ENCODE peak calls at places on chromosome 4, in ten cellular contexts. Y is A673, V is foreskin fibroblast, S is fibroblast of lung, H is PC-9, T is heart left ventricle, B is gastrocnemius medialis, M is HCT116, Q is astrocyte of the spinal cord, A is transverse colon. I is an unnamed sample.

GRCh38 chr4:41319553-41319952 is 62.8 kb downstream of the UCHL1 start:
- DNase-seq in T (no peak), H (peak; percentile 47), A (no peak), M (peak; percentile 49), Y (no peak), V (no peak), S (no peak), B (no peak), Q (no peak), I (no peak)

GRCh38 chr4:132328761-132329160 is 820.3 kb upstream of the PCDH10 start:
- DNase-seq in H (no peak), Y (no peak), B (no peak), T (no peak), Q (no peak), V (peak; percentile 1), A (no peak), S (peak; percentile 33), M (no peak), I (no peak)

GRCh38 chr4:168900080-168900479 is 110.0 kb downstream of the CBR4 start:
- DNase-seq in A (no peak), H (no peak), Q (no peak), M (no peak), S (peak; percentile 66), B (peak; percentile 37), Y (no peak), V (peak; percentile 34), T (peak; percentile 46), I (no peak)

GRCh38 chr4:41106081-41106480 is 108.3 kb downstream of the APBB2 start:
- DNase-seq in M (no peak), Y (no peak), A (no peak), T (no peak), Q (no peak), H (no peak), V (no peak), S (no peak), B (no peak), I (no peak)

GRCh38 chr4:76765473-76766183 is 132.3 kb downstream of the SOWAHB start:
- DNase-seq in Q (no peak), A (no peak), V (peak; percentile 91), S (peak; percentile 74), Y (no peak), T (no peak), M (no peak), B (no peak), H (no peak), I (no peak)

GRCh38 chr4:173214661-173215060 is 46.0 kb downstream of the GALNT7 start:
- DNase-seq in H (no peak), T (no peak), S (peak; percentile 76), Q (peak; percentile 75), B (no peak), A (no peak), M (no peak), V (peak; percentile 62), Y (peak; percentile 56), I (no peak)

GRCh38 chr4:40369437-40370278 is 34.5 kb downstream of the CHRNA9 start:
- DNase-seq in T (no peak), Q (no peak), V (no peak), Y (no peak), B (no peak), M (no peak), H (peak; percentile 8), A (peak; percentile 65), S (no peak), I (no peak)

GRCh38 chr4:185799442-185799841 is 12.6 kb downstream of the SORBS2 start:
- DNase-seq in S (no peak), M (no peak), V (no peak), Y (no peak), B (no peak), H (no peak), Q (no peak), A (no peak), T (no peak), I (no peak)

GRCh38 chr4:86594559-86595425 is 677 bp downstream of the PTPN13 start:
- DNase-seq in Y (peak; percentile 61), H (peak; percentile 25), B (no peak), A (peak; percentile 23), S (peak; percentile 86), V (peak; percentile 97), M (peak; percentile 13), T (peak; percentile 29), Q (peak; percentile 88), I (peak; percentile 90)

GRCh38 chr4:86596802-86597201 is 2.7 kb downstream of the PTPN13 start:
- DNase-seq in H (no peak), A (no peak), S (peak; percentile 53), V (peak; percentile 58), M (peak; percentile 7), Y (no peak), B (no peak), Q (peak; percentile 26), T (no peak), I (no peak)

GRCh38 chr4:86593726-86594558 is at the start of gene PTPN13:
- DNase-seq in Y (peak; percentile 98), V (peak; percentile 100), A (peak; percentile 95), M (peak; percentile 97), Q (peak; percentile 99), S (peak; percentile 99), T (peak; percentile 94), H (peak; percentile 95), B (peak; percentile 79), I (peak; percentile 89)

GRCh38 chr4:86592553-86593249 is 1.4 kb upstream of the PTPN13 start:
- DNase-seq in A (no peak), V (peak; percentile 28), S (no peak), Q (peak; percentile 18), B (no peak), Y (no peak), M (no peak), T (no peak), H (no peak), I (no peak)

GRCh38 chr4:86595426-86595805 is 1.3 kb downstream of the PTPN13 start:
- DNase-seq in A (no peak), S (no peak), M (peak; percentile 8), B (no peak), Y (peak; percentile 43), T (no peak), V (peak; percentile 57), H (no peak), Q (no peak), I (no peak)
- H3K4me3 ChIP-seq in A (peak overlapping the region; percentile 27), S (peak overlapping the region; percentile 71), M (peak overlapping the region; percentile 76), B (peak overlapping the region; percentile 54), Y (peak overlapping the region; percentile 93), T (peak overlapping the region; percentile 51), V (peak overlapping the region; percentile 96), H (peak overlapping the region; percentile 79), Q (peak overlapping the region; percentile 87), I (peak overlapping the region; percentile 88)

GRCh38 chr4:16123356-16124084 is 39.7 kb upstream of the PROM1 start:
- DNase-seq in A (no peak), Y (no peak), S (no peak), Q (no peak), T (no peak), H (no peak), V (no peak), B (no peak), M (no peak), I (no peak)

GRCh38 chr4:16124232-16124631 is 40.4 kb upstream of the PROM1 start:
- DNase-seq in Y (no peak), T (no peak), A (no peak), H (no peak), M (no peak), Q (no peak), S (no peak), B (no peak), V (no peak), I (no peak)

GRCh38 chr4:16120720-16121119 is 36.9 kb upstream of the PROM1 start:
- DNase-seq in Q (no peak), A (no peak), T (no peak), S (no peak), M (no peak), Y (no peak), V (no peak), H (no peak), B (no peak), I (no peak)

GRCh38 chr4:16122784-16123183 is 39.0 kb upstream of the PROM1 start:
- DNase-seq in A (no peak), V (no peak), Y (no peak), Q (no peak), M (no peak), B (no peak), H (no peak), T (no peak), S (no peak), I (no peak)

GRCh38 chr4:16122225-16122624 is 38.4 kb upstream of the PROM1 start:
- DNase-seq in M (no peak), V (no peak), H (no peak), Y (no peak), A (no peak), B (peak; percentile 31), Q (no peak), T (no peak), S (no peak), I (no peak)
- TF ChIP-seq CTCF in M (no peak), V (no peak), H (no peak), Y (no peak), A (no peak), B (no peak), Q (no peak), T (no peak), S (no peak), I (no peak)

GRCh38 chr4:3465698-3466671 is 2.9 kb downstream of the DOK7 start:
- DNase-seq in V (no peak), T (peak; percentile 54), Y (no peak), Q (no peak), S (no peak), H (no peak), A (no peak), M (no peak), B (no peak), I (no peak)

GRCh38 chr4:3462790-3463415 is at the start of gene DOK7:
- DNase-seq in A (no peak), Y (no peak), M (no peak), H (peak; percentile 60), V (no peak), S (no peak), Q (no peak), T (peak; percentile 75), B (peak; percentile 49), I (no peak)

GRCh38 chr4:3464911-3465697 is 2.0 kb downstream of the DOK7 start:
- DNase-seq in A (no peak), H (no peak), B (no peak), V (no peak), Q (no peak), Y (no peak), T (no peak), M (no peak), S (no peak), I (no peak)

GRCh38 chr4:3463556-3464348 is 646 bp downstream of the DOK7 start:
- DNase-seq in Y (no peak), H (no peak), V (no peak), A (no peak), M (no peak), S (no peak), T (no peak), B (no peak), Q (no peak), I (no peak)

DNA sequence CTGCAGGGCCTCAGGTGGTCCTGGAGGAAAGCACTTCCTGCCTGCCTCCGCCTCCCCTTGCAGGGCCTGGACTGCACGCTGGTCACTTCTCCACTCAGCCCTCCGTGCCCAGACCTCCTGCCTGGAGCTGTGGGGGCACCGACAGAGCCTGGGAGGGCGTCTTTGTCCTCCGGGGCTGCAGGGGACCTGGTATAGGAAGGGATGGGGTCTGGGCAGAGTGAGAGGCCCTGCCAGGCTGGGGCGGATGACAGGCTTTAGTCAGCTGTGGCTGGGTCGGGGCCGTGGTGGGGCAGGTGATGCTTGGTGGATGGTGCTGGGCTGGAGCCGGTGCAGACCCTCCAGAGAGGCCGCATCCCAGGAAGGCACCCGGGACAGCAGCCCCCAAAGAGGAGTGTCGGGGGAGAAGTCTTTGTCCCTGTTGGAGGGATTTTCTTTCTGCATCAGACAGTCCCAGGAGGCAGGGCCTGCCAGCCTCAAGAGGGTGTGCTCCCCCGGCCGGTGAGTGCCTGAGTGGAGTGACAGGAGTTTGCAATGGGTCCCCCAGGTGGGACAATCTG is 1.3 kb downstream of the DOK7 start:
- DNase-seq in M (no peak), H (no peak), S (no peak), Y (no peak), A (no peak), V (no peak), B (no peak), T (no peak), Q (no peak), I (no peak)
- H3K4me3 ChIP-seq in M (no peak overlapping the region), H (no peak overlapping the region), S (no peak overlapping the region), Y (no peak overlapping the region), A (no peak overlapping the region), V (no peak overlapping the region), B (peak overlapping the region; percentile 60), T (peak overlapping the region; percentile 52), Q (no peak overlapping the region), I (no peak overlapping the region)

GRCh38 chr4:125750827-125751466 is 436.2 kb downstream of the FAT4 start:
- DNase-seq in A (no peak), B (no peak), M (no peak), Q (peak; percentile 63), T (no peak), S (peak; percentile 69), H (no peak), V (peak; percentile 83), Y (peak; percentile 17), I (no peak)
- TF ChIP-seq CTCF in A (no peak), B (peak; percentile 26), M (peak; percentile 25), Q (peak; percentile 59), T (peak; percentile 60), S (peak; percentile 44), H (no peak), V (peak; percentile 40), Y (peak; percentile 25), I (peak; percentile 10)